ENCODE peak calls at places on chromosomes 7 and 10, in seven cellular contexts. W, T, D, N, H, Y and X are unnamed samples. For H3K9me3, the result is how much of the 10 kb centered on the place peaks cover.

GRCh38 chr7:123372368-123372767 is 162.0 kb downstream of the IQUB start:
- DNase-seq in W (no peak), T (no peak), D (no peak), N (no peak), H (no peak), Y (no peak), X (no peak)

GRCh38 chr10:91901784-91902677 is 7.3 kb downstream of the FGFBP3 start:
- DNase-seq in W (no peak), T (no peak), D (peak), N (peak), H (no peak), Y (no peak), X (no peak)

GRCh38 chr7:98107313-98107691 is 640 bp downstream of the LMTK2 start:
- DNase-seq in W (peak), T (no peak), D (peak), N (peak), H (peak), Y (no peak), X (no peak)

GRCh38 chr7:129093867-129094456 is 39.1 kb upstream of the TNPO3 start:
- DNase-seq in W (no peak), T (no peak), D (no peak), N (no peak), H (no peak), Y (no peak), X (no peak)

GRCh38 chr7:91850455-91850854 is 30.0 kb downstream of the MTERF1 start:
- DNase-seq in W (no peak), T (no peak), D (peak), N (no peak), H (no peak), Y (no peak), X (no peak)

GRCh38 chr10:59176241-59177030 is at the start of gene PHYHIPL:
- DNase-seq in W (peak), T (no peak), D (peak), N (no peak), H (no peak), Y (peak), X (peak)

GRCh38 chr10:119316729-119317097 is 109.3 kb downstream of the GRK5 start:
- DNase-seq in W (no peak), T (no peak), D (peak), N (no peak), H (no peak), Y (peak), X (no peak)

GRCh38 chr7:101832681-101833375 is 15.4 kb downstream of the CUX1 start:
- DNase-seq in W (no peak), T (no peak), D (no peak), N (no peak), H (no peak), Y (no peak), X (no peak)

GRCh38 chr10:118811675-118812392 is 57.1 kb upstream of the CACUL1 start:
- DNase-seq in W (no peak), T (no peak), D (no peak), N (peak), H (no peak), Y (no peak), X (no peak)

GRCh38 chr7:25594728-25595127 is 366.4 kb upstream of the NPVF start:
- DNase-seq in W (no peak), T (no peak), D (no peak), N (no peak), H (no peak), Y (no peak), X (no peak)

GRCh38 chr7:84637568-84638338 is 443.2 kb upstream of the SEMA3A start:
- DNase-seq in W (no peak), T (no peak), D (peak), N (no peak), H (no peak), Y (no peak), X (no peak)

GRCh38 chr7:127809285-127809702 is 157.3 kb downstream of the SND1 start:
- DNase-seq in W (no peak), T (no peak), D (peak), N (no peak), H (no peak), Y (no peak), X (no peak)

GRCh38 chr10:131685576-131685975 is 215.2 kb upstream of the PPP2R2D start:
- DNase-seq in W (no peak), T (no peak), D (no peak), N (no peak), H (no peak), Y (no peak), X (no peak)

GRCh38 chr10:110414563-110415309 is 83.0 kb upstream of the DUSP5 start:
- DNase-seq in W (peak), T (no peak), D (peak), N (peak), H (peak), Y (no peak), X (no peak)

GRCh38 chr10:12042409-12042796 is 206 bp downstream of the UPF2 start:
- DNase-seq in W (no peak), T (no peak), D (no peak), N (peak), H (peak), Y (no peak), X (peak)

GRCh38 chr10:123507298-123507697 is 158.9 kb upstream of the GPR26 start:
- DNase-seq in W (no peak), T (no peak), D (no peak), N (no peak), H (no peak), Y (no peak), X (no peak)

GRCh38 chr7:139618482-139619366 is 95.2 kb downstream of the CLEC2L start:
- DNase-seq in W (peak), T (no peak), D (peak), N (peak), H (peak), Y (no peak), X (peak)

GRCh38 chr10:91681361-91682276 is 48.7 kb upstream of the PPP1R3C start:
- DNase-seq in W (peak), T (peak), D (peak), N (no peak), H (no peak), Y (peak), X (peak)

GRCh38 chr10:3426190-3426845 is 253.7 kb upstream of the PITRM1 start:
- DNase-seq in W (no peak), T (no peak), D (peak), N (no peak), H (peak), Y (no peak), X (no peak)

GRCh38 chr10:76743169-76743568 is 894.4 kb downstream of the KCNMA1 start:
- DNase-seq in W (no peak), T (no peak), D (no peak), N (no peak), H (no peak), Y (no peak), X (no peak)

GRCh38 chr7:151585744-151586424 is 66.2 kb upstream of the RHEB start:
- DNase-seq in W (no peak), T (no peak), D (peak), N (no peak), H (no peak), Y (no peak), X (no peak)

GRCh38 chr7:63105978-63106377 is 892.7 kb upstream of the ZNF722 start:
- DNase-seq in W (no peak), T (no peak), D (no peak), N (no peak), H (no peak), Y (no peak), X (no peak)
- H3K9me3 ChIP-seq in W (under half), T (half or more), D (under half), N (under half), H (under half), Y (under half), X (under half)

DNA sequence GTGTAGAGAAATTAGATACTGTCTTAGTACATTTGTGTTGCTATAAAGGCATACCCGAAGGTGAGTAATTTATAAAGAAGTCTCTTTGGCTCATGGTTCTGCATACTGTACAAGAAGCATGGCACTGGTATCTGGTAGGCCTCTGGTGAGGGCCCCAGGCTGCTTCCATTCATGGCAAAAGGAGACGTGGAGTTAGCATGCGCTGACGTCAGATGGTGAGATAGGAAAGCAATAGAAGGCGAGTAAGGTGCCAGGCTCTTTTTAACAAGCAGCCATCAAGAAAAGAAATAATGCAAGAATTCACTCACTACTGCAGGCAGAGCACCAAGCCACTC is 38.1 kb downstream of the AKR1C8 start:
- DNase-seq in W (no peak), T (no peak), D (no peak), N (peak), H (no peak), Y (no peak), X (no peak)
- H3K9me3 ChIP-seq in W (under half), T (under half), D (under half), N (under half), H (under half), Y (under half), X (under half)

GRCh38 chr10:84407390-84408049 is 79.1 kb downstream of the CCSER2 start:
- DNase-seq in W (no peak), T (no peak), D (peak), N (no peak), H (no peak), Y (no peak), X (no peak)

GRCh38 chr10:84406592-84406991 is 78.2 kb downstream of the CCSER2 start:
- DNase-seq in W (no peak), T (no peak), D (no peak), N (no peak), H (no peak), Y (no peak), X (no peak)

GRCh38 chr10:84416245-84416555 is 87.8 kb downstream of the CCSER2 start:
- DNase-seq in W (no peak), T (no peak), D (no peak), N (no peak), H (no peak), Y (no peak), X (no peak)

GRCh38 chr10:84415539-84416244 is 87.3 kb downstream of the CCSER2 start:
- DNase-seq in W (peak), T (no peak), D (peak), N (peak), H (peak), Y (no peak), X (peak)

DNA sequence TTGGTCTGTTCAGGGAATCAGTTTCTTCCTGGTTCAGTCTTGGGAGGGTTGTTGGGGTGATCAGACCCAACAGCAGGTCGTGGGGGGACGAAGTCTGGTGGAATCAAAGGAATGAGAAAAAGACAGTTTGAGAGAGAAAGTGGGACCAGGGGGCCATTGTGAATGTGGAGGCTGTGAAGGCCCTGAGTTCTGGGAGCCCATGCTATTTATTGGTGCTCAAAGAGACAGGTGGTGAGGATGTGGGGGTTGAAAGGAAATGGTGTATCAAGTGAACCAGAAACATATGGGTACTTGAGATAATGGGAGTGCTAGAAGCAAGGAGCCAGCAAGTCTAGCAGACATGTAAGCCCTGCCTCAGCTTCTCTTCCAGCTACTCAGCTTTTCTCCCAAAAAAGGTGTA is 84.1 kb downstream of the CCSER2 start:
- DNase-seq in W (no peak), T (no peak), D (no peak), N (no peak), H (no peak), Y (no peak), X (no peak)
- H3K9me3 ChIP-seq in W (under half), T (under half), D (under half), N (under half), H (under half), Y (under half), X (under half)

DNA sequence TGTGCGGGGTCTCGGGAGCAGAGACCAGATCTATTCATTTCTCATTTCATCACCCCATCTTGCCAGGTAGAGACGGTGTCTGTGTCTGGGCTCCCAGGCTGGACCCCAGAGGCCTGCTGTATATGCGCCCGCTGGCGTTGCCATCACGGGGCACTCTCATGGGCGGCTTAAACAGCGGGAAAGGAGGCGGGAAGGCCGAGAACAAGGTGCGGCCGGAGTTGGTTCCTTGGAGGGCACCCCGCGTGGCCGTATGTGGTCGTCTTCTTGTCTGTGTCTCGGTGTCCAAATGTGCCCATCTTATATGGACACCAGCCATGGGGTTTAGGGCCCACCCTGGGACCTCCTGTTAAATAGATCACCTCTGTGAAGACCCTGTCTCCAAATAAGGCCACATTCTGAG is 2.1 kb upstream of the CFAP46 start:
- DNase-seq in W (no peak), T (no peak), D (no peak), N (no peak), H (no peak), Y (no peak), X (no peak)
- H3K9me3 ChIP-seq in W (under half), T (under half), D (under half), N (under half), H (under half), Y (under half), X (under half)

GRCh38 chr10:36946598-36946997 is 178.8 kb upstream of the ANKRD30A start:
- DNase-seq in W (no peak), T (no peak), D (no peak), N (no peak), H (no peak), Y (no peak), X (no peak)

GRCh38 chr10:36943534-36943933 is 181.9 kb upstream of the ANKRD30A start:
- DNase-seq in W (no peak), T (no peak), D (no peak), N (no peak), H (no peak), Y (no peak), X (no peak)

GRCh38 chr10:36942616-36943015 is 182.8 kb upstream of the ANKRD30A start:
- DNase-seq in W (no peak), T (no peak), D (no peak), N (no peak), H (no peak), Y (no peak), X (no peak)
- H3K9me3 ChIP-seq in W (under half), T (under half), D (under half), N (under half), H (under half), Y (under half), X (under half)

GRCh38 chr10:44383749-44384600 is 922 bp downstream of the CXCL12 start:
- DNase-seq in W (peak), T (peak), D (peak), N (peak), H (no peak), Y (peak), X (peak)
- H3K9me3 ChIP-seq in W (under half), T (under half), D (under half), N (under half), H (under half), Y (under half), X (under half)

GRCh38 chr10:117131390-117132327 is 6.4 kb downstream of the VAX1 start:
- DNase-seq in W (no peak), T (no peak), D (no peak), N (no peak), H (peak), Y (no peak), X (no peak)
- H3K9me3 ChIP-seq in W (under half), T (under half), D (under half), N (under half), H (under half), Y (under half), X (under half)

GRCh38 chr7:157526604-157527003 is 189.8 kb downstream of the DNAJB6 start:
- DNase-seq in W (no peak), T (no peak), D (no peak), N (peak), H (no peak), Y (no peak), X (no peak)
- H3K9me3 ChIP-seq in W (under half), T (under half), D (under half), N (under half), H (under half), Y (under half), X (under half)

DNA sequence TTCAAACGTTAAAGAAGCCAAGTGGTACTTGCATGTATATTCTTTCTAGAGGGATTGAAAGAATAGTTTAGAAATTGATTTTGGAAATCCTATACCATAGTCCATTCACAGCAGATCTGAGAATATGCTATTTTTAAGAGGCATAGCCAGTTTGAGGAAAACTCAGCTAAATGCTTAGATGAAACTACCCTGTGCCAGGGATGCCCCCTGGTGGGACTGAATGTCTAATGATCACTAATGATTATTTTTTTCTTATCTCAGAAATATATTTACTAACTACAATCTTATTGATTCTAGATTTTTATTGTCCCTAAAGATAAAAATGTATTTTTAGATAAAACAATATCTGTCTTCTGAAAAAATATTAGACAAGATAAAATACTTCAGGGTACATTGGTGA is 844.9 kb upstream of the PHF14 start:
- DNase-seq in W (peak), T (no peak), D (no peak), N (no peak), H (no peak), Y (no peak), X (no peak)
- H3K9me3 ChIP-seq in W (under half), T (under half), D (under half), N (under half), H (under half), Y (under half), X (under half)

DNA sequence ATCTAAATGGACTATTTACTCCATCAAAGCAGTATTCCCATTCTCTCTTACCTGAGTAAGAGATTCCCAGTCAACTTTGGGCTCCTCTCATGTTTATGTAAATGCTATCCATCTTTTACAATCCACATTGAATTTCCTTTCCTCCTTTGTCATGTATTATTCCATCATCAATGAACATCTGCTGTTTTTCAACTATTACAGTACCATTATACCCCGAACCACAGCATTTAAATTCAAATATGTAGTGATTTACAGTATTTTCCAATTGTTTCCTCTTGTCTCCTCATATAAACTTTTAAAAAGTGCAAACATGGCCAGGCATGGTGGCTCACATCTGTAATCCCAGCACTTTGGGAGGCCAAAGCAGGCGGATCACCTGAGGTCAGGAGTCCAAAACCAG is 20.3 kb downstream of the PCLO start:
- DNase-seq in W (no peak), T (no peak), D (no peak), N (no peak), H (no peak), Y (no peak), X (no peak)
- H3K9me3 ChIP-seq in W (under half), T (under half), D (under half), N (under half), H (under half), Y (under half), X (under half)